ENCODE peak calls at places on chromosomes 2 and 18, in five cellular contexts. M is osteoblast, I is epithelial cell of esophagus, H is dorsolateral prefrontal cortex, Y is hepatocyte. N is an unnamed sample.

GRCh38 chr2:59236723-59237122 is 995.6 kb upstream of the FANCL start:
- DNase-seq in M (no peak), I (peak), H (no peak), Y (no peak), N (no peak)

GRCh38 chr18:76994086-76994654 is 138.4 kb downstream of the MBP start:
- DNase-seq in M (no peak), I (no peak), H (no peak), Y (peak), N (peak)

GRCh38 chr18:55634545-55634944 is 46.6 kb upstream of the TCF4 start:
- DNase-seq in M (peak), I (peak), H (no peak), Y (no peak), N (no peak)

GRCh38 chr2:180656455-180656847 is 324.0 kb upstream of the UBE2E3 start:
- DNase-seq in M (peak), I (peak), H (no peak), Y (peak), N (peak)

GRCh38 chr2:23843051-23843976 is 83.6 kb downstream of the ATAD2B start:
- DNase-seq in M (no peak), I (no peak), H (no peak), Y (no peak), N (peak)

GRCh38 chr2:112150447-112150846 is 12.3 kb downstream of the FBLN7 start:
- DNase-seq in M (peak), I (peak), H (peak), Y (peak), N (peak)

GRCh38 chr18:79498662-79499061 is 102.9 kb downstream of the NFATC1 start:
- DNase-seq in M (no peak), I (no peak), H (no peak), Y (no peak), N (no peak)

GRCh38 chr2:31082002-31082401 is 56.2 kb downstream of the GALNT14 start:
- DNase-seq in M (no peak), I (no peak), H (no peak), Y (no peak), N (no peak)

GRCh38 chr2:8260213-8260612 is 421.6 kb upstream of the ID2 start:
- DNase-seq in M (no peak), I (no peak), H (peak), Y (no peak), N (no peak)

GRCh38 chr2:240340361-240340761 is 95.1 kb upstream of the GPC1 start:
- DNase-seq in M (peak), I (no peak), H (no peak), Y (no peak), N (no peak)

GRCh38 chr18:75324686-75325257 is 102.7 kb downstream of the SMIM21 start:
- DNase-seq in M (peak), I (no peak), H (no peak), Y (no peak), N (no peak)

GRCh38 chr2:172307800-172308199 is 119.6 kb upstream of the ITGA6 start:
- DNase-seq in M (no peak), I (peak), H (no peak), Y (no peak), N (no peak)

GRCh38 chr2:196459539-196459938 is 180.0 kb upstream of the CCDC150 start:
- DNase-seq in M (peak), I (no peak), H (no peak), Y (no peak), N (no peak)

GRCh38 chr2:175432021-175432420 is 250.5 kb upstream of the ATP5MC3 start:
- DNase-seq in M (no peak), I (no peak), H (no peak), Y (no peak), N (no peak)

GRCh38 chr2:10260130-10260529 is 42.6 kb upstream of the HPCAL1 start:
- DNase-seq in M (peak), I (no peak), H (no peak), Y (peak), N (no peak)

GRCh38 chr2:31558401-31559295 is 22.1 kb downstream of the SRD5A2 start:
- DNase-seq in M (peak), I (peak), H (no peak), Y (no peak), N (peak)

GRCh38 chr2:29789884-29790485 is 131.4 kb downstream of the ALK start:
- DNase-seq in M (no peak), I (no peak), H (no peak), Y (no peak), N (no peak)

GRCh38 chr2:36450466-36451196 is 95.1 kb downstream of the CRIM1 start:
- DNase-seq in M (peak), I (peak), H (no peak), Y (no peak), N (peak)

GRCh38 chr2:151070253-151070652 is 191.4 kb downstream of the RBM43 start:
- DNase-seq in M (no peak), I (no peak), H (no peak), Y (no peak), N (no peak)

GRCh38 chr2:95729556-95729955 is 137.8 kb downstream of the TRIM43 start:
- DNase-seq in M (no peak), I (no peak), H (no peak), Y (no peak), N (no peak)

GRCh38 chr2:207896525-207897295 is 127.0 kb upstream of the FZD5 start:
- DNase-seq in M (no peak), I (peak), H (no peak), Y (no peak), N (no peak)

GRCh38 chr2:172724724-172725123 is 10.9 kb upstream of the RAPGEF4 start:
- DNase-seq in M (no peak), I (no peak), H (no peak), Y (no peak), N (no peak)

GRCh38 chr18:63313409-63313917 is 6.1 kb downstream of the BCL2 start:
- DNase-seq in M (no peak), I (no peak), H (no peak), Y (no peak), N (no peak)
- H3K4me3 ChIP-seq in M (no peak), I (no peak), H (no peak), Y (no peak), N (no peak)

GRCh38 chr2:50672286-50672685 is 359.6 kb downstream of the NRXN1 start:
- DNase-seq in M (no peak), I (no peak), H (no peak), Y (no peak), N (no peak)

DNA sequence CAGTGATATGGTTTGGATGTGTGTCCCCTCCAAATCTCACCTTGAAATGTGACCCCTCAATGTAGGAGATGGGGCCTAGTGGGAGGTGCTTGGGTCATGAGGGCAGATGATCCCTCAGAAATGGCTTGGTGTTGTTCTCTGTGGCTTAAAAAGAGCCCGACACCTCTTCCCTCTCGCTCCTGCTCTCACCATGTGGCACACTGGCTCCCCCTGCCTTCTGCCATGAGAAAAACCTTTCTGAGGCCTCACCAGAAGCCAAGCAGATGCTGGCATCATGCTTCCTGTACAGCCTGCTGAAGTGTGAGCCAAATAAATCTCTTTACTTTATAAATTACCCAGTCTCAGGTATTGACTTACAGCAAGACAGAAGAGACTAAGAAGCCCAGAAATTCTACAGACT is 357.1 kb downstream of the NRXN1 start:
- DNase-seq in M (no peak), I (no peak), H (no peak), Y (no peak), N (no peak)
- TF ChIP-seq CTCF in M (no peak), I (no peak), H (no peak), Y (no peak), N (no peak)

GRCh38 chr2:105795575-105795934 is 50.8 kb downstream of the NCK2 start:
- DNase-seq in M (no peak), I (no peak), H (no peak), Y (no peak), N (no peak)

GRCh38 chr2:105797298-105797819 is 52.6 kb downstream of the NCK2 start:
- DNase-seq in M (no peak), I (peak), H (no peak), Y (no peak), N (no peak)

GRCh38 chr2:105796791-105797190 is 52.1 kb downstream of the NCK2 start:
- DNase-seq in M (peak), I (peak), H (no peak), Y (no peak), N (no peak)

GRCh38 chr2:105794926-105795574 is 50.3 kb downstream of the NCK2 start:
- DNase-seq in M (no peak), I (no peak), H (no peak), Y (no peak), N (no peak)

GRCh38 chr2:105796131-105796638 is 51.5 kb downstream of the NCK2 start:
- DNase-seq in M (no peak), I (no peak), H (no peak), Y (no peak), N (no peak)
- H3K4me3 ChIP-seq in M (no peak), I (no peak), H (no peak), Y (no peak), N (no peak)

GRCh38 chr2:39516347-39517101 is 79.4 kb upstream of the MAP4K3 start:
- DNase-seq in M (no peak), I (no peak), H (peak), Y (peak), N (no peak)
- TF ChIP-seq CTCF in M (no peak), I (no peak), H (no peak), Y (peak), N (peak)

GRCh38 chr2:26768759-26769500 is 4.8 kb downstream of the SLC35F6 start:
- DNase-seq in M (no peak), I (peak), H (peak), Y (peak), N (no peak)
- H3K4me3 ChIP-seq in M (no peak), I (no peak), H (no peak), Y (no peak), N (no peak)

DNA sequence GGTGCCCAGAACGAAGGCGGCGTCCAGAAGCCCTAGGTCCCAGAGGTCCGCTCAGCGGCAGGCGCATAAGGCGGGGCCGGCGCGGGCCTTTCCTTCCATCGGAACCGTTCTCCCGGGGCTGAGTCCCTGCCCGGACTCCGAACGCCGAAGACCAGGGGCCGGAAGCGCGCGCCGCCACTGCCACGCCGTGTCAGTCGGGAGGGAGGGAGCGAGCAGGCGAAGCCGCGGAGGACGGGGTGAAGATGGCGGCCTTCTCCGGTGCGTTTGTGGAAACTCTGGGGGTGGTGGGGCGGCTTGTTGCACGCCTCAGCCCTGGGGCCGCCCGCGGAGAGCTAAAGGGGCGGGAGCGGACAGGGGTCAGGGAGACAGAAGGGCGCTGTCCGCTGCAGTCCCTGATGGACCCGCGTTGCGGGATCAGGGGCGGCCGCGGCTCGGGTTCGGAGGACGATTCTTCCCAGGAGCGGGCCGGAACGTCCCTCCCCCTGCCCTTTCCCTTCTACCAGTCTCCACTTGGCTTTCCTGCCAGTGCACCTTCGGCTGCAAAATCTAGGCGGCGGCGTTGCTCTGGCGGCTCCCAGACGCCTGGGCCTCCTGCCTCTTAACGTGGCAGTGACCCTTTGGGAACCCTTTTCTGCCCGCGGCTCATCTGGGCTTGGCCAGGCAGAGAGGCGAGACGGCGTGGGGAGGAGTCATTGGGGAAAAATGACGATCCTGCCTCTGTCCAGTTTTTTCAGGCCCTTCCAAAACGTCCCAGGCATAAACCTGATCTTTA is at the start of gene DDX1:
- DNase-seq in M (peak), I (peak), H (peak), Y (peak), N (no peak)
- TF ChIP-seq CTCF in M (no peak), I (no peak), H (peak), Y (no peak), N (no peak)

GRCh38 chr2:136025057-136025973 is 39.9 kb upstream of the DARS1 start:
- DNase-seq in M (peak), I (peak), H (peak), Y (peak), N (no peak)
- H3K4me3 ChIP-seq in M (peak), I (no peak), H (peak), Y (no peak), N (no peak)